ENCODE peak calls at places on chromosomes 12 and 14, in seven cellular contexts. One of them, this sample, is unnamed. For H3K27me3, the result is how much of the 10 kb centered on the place peaks cover.

GRCh38 chr12:111826316-111826715 is 15.7 kb upstream of the MAPKAPK5 start:
- DNase-seq in pancreas: no peak
- DNase-seq in cardiac muscle cell: no peak
- DNase-seq in right atrium auricular region: no peak
- DNase-seq in AG04450: no peak
- DNase-seq in body of pancreas: no peak
- DNase-seq in adrenal gland: no peak
- DNase-seq in this sample: no peak

GRCh38 chr14:54727929-54728328 is 161.0 kb downstream of the SAMD4A start:
- DNase-seq in pancreas: no peak
- DNase-seq in cardiac muscle cell: no peak
- DNase-seq in right atrium auricular region: no peak
- DNase-seq in AG04450: no peak
- DNase-seq in body of pancreas: no peak
- DNase-seq in adrenal gland: no peak
- DNase-seq in this sample: no peak

GRCh38 chr12:65200007-65200665 is 30.8 kb downstream of the LEMD3 start:
- DNase-seq in pancreas: no peak
- DNase-seq in cardiac muscle cell: peak
- DNase-seq in right atrium auricular region: no peak
- DNase-seq in AG04450: no peak
- DNase-seq in body of pancreas: no peak
- DNase-seq in adrenal gland: no peak
- DNase-seq in this sample: no peak

GRCh38 chr12:13234045-13234641 is 37.6 kb downstream of the EMP1 start:
- DNase-seq in pancreas: no peak
- DNase-seq in cardiac muscle cell: peak
- DNase-seq in right atrium auricular region: peak
- DNase-seq in AG04450: no peak
- DNase-seq in body of pancreas: peak
- DNase-seq in adrenal gland: peak
- DNase-seq in this sample: peak

GRCh38 chr12:20415013-20415412 is 46.7 kb downstream of the PDE3A start:
- DNase-seq in pancreas: no peak
- DNase-seq in cardiac muscle cell: peak
- DNase-seq in right atrium auricular region: no peak
- DNase-seq in AG04450: no peak
- DNase-seq in body of pancreas: peak
- DNase-seq in adrenal gland: no peak
- DNase-seq in this sample: peak

GRCh38 chr12:111942557-111942956 is 70.4 kb downstream of the TMEM116 start:
- DNase-seq in pancreas: no peak
- DNase-seq in cardiac muscle cell: peak
- DNase-seq in right atrium auricular region: no peak
- DNase-seq in AG04450: peak
- DNase-seq in body of pancreas: no peak
- DNase-seq in adrenal gland: peak
- DNase-seq in this sample: no peak

GRCh38 chr12:49188205-49188915 is 520 bp downstream of the TUBA1A start:
- DNase-seq in pancreas: peak
- DNase-seq in cardiac muscle cell: peak
- DNase-seq in right atrium auricular region: peak
- DNase-seq in AG04450: no peak
- DNase-seq in body of pancreas: peak
- DNase-seq in adrenal gland: peak
- DNase-seq in this sample: peak

GRCh38 chr12:112862570-112863137 is 44.1 kb upstream of the OAS1 start:
- DNase-seq in pancreas: no peak
- DNase-seq in cardiac muscle cell: no peak
- DNase-seq in right atrium auricular region: no peak
- DNase-seq in AG04450: no peak
- DNase-seq in body of pancreas: no peak
- DNase-seq in adrenal gland: no peak
- DNase-seq in this sample: no peak

GRCh38 chr12:78278706-78279105 is 448.0 kb downstream of the NAV3 start:
- DNase-seq in pancreas: no peak
- DNase-seq in cardiac muscle cell: no peak
- DNase-seq in right atrium auricular region: no peak
- DNase-seq in AG04450: no peak
- DNase-seq in body of pancreas: no peak
- DNase-seq in adrenal gland: no peak
- DNase-seq in this sample: no peak

GRCh38 chr12:13980548-13981295 is 680 bp downstream of the GRIN2B start:
- DNase-seq in pancreas: no peak
- DNase-seq in cardiac muscle cell: no peak
- DNase-seq in right atrium auricular region: no peak
- DNase-seq in AG04450: no peak
- DNase-seq in body of pancreas: peak
- DNase-seq in adrenal gland: no peak
- DNase-seq in this sample: peak

GRCh38 chr14:96393292-96393691 is 1.4 kb downstream of the AK7 start:
- DNase-seq in pancreas: no peak
- DNase-seq in cardiac muscle cell: no peak
- DNase-seq in right atrium auricular region: no peak
- DNase-seq in AG04450: no peak
- DNase-seq in body of pancreas: no peak
- DNase-seq in adrenal gland: no peak
- DNase-seq in this sample: no peak

GRCh38 chr14:96390965-96391292 is 999 bp upstream of the AK7 start:
- DNase-seq in pancreas: no peak
- DNase-seq in cardiac muscle cell: no peak
- DNase-seq in right atrium auricular region: no peak
- DNase-seq in AG04450: no peak
- DNase-seq in body of pancreas: no peak
- DNase-seq in adrenal gland: no peak
- DNase-seq in this sample: no peak

GRCh38 chr14:96398432-96398831 is 6.5 kb downstream of the AK7 start:
- DNase-seq in pancreas: no peak
- DNase-seq in cardiac muscle cell: no peak
- DNase-seq in right atrium auricular region: no peak
- DNase-seq in AG04450: no peak
- DNase-seq in body of pancreas: no peak
- DNase-seq in adrenal gland: no peak
- DNase-seq in this sample: no peak

GRCh38 chr14:96391293-96392118 is 422 bp upstream of the AK7 start:
- DNase-seq in pancreas: peak
- DNase-seq in cardiac muscle cell: peak
- DNase-seq in right atrium auricular region: peak
- DNase-seq in AG04450: peak
- DNase-seq in body of pancreas: peak
- DNase-seq in adrenal gland: peak
- DNase-seq in this sample: peak

GRCh38 chr14:96394047-96394815 is 2.3 kb downstream of the AK7 start:
- DNase-seq in pancreas: no peak
- DNase-seq in cardiac muscle cell: no peak
- DNase-seq in right atrium auricular region: no peak
- DNase-seq in AG04450: no peak
- DNase-seq in body of pancreas: no peak
- DNase-seq in adrenal gland: no peak
- DNase-seq in this sample: no peak
- H3K27me3 ChIP-seq in pancreas: under half
- H3K27me3 ChIP-seq in cardiac muscle cell: under half
- H3K27me3 ChIP-seq in right atrium auricular region: under half
- H3K27me3 ChIP-seq in AG04450: under half
- H3K27me3 ChIP-seq in body of pancreas: under half
- H3K27me3 ChIP-seq in adrenal gland: under half
- H3K27me3 ChIP-seq in this sample: under half

DNA sequence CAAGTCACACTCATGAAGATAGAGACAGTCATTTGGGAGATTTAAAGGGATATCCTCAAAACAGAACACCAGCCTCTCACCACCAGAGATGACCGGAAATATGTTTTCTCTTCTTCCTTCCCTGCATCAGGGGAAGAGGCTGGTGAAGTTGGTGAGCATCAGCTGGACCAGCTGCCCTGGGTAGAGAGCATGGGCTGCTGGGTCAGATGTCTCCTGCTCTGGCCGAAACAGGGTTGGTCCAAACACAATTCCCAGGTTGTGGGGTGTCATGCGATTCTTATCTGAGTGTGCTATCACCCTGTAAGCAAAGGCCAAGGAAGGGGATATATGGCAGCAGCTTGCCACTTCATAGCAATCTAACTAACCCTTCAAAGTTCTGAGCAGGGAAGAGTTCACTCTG is 7.3 kb downstream of the ARHGAP9 start:
- DNase-seq in pancreas: no peak
- DNase-seq in cardiac muscle cell: no peak
- DNase-seq in right atrium auricular region: no peak
- DNase-seq in AG04450: no peak
- DNase-seq in body of pancreas: no peak
- DNase-seq in adrenal gland: no peak
- DNase-seq in this sample: peak
- H3K27me3 ChIP-seq in pancreas: under half
- H3K27me3 ChIP-seq in cardiac muscle cell: half or more
- H3K27me3 ChIP-seq in right atrium auricular region: under half
- H3K27me3 ChIP-seq in AG04450: under half
- H3K27me3 ChIP-seq in body of pancreas: under half
- H3K27me3 ChIP-seq in adrenal gland: under half
- H3K27me3 ChIP-seq in this sample: under half

GRCh38 chr14:104115131-104115600 is 23.2 kb upstream of the KIF26A start:
- DNase-seq in pancreas: no peak
- DNase-seq in cardiac muscle cell: no peak
- DNase-seq in right atrium auricular region: no peak
- DNase-seq in AG04450: no peak
- DNase-seq in body of pancreas: peak
- DNase-seq in adrenal gland: no peak
- DNase-seq in this sample: peak
- H3K27me3 ChIP-seq in pancreas: under half
- H3K27me3 ChIP-seq in cardiac muscle cell: half or more
- H3K27me3 ChIP-seq in right atrium auricular region: under half
- H3K27me3 ChIP-seq in AG04450: under half
- H3K27me3 ChIP-seq in body of pancreas: under half
- H3K27me3 ChIP-seq in adrenal gland: under half
- H3K27me3 ChIP-seq in this sample: under half

GRCh38 chr14:103880986-103881926 is 33.9 kb upstream of the PPP1R13B start:
- DNase-seq in pancreas: peak
- DNase-seq in cardiac muscle cell: no peak
- DNase-seq in right atrium auricular region: no peak
- DNase-seq in AG04450: no peak
- DNase-seq in body of pancreas: peak
- DNase-seq in adrenal gland: peak
- DNase-seq in this sample: peak

GRCh38 chr14:103880334-103880985 is 33.1 kb upstream of the PPP1R13B start:
- DNase-seq in pancreas: peak
- DNase-seq in cardiac muscle cell: peak
- DNase-seq in right atrium auricular region: peak
- DNase-seq in AG04450: no peak
- DNase-seq in body of pancreas: peak
- DNase-seq in adrenal gland: peak
- DNase-seq in this sample: peak

GRCh38 chr14:103878180-103878579 is 30.8 kb upstream of the PPP1R13B start:
- DNase-seq in pancreas: no peak
- DNase-seq in cardiac muscle cell: no peak
- DNase-seq in right atrium auricular region: no peak
- DNase-seq in AG04450: no peak
- DNase-seq in body of pancreas: no peak
- DNase-seq in adrenal gland: no peak
- DNase-seq in this sample: no peak

GRCh38 chr14:103879570-103880333 is 32.4 kb upstream of the PPP1R13B start:
- DNase-seq in pancreas: peak
- DNase-seq in cardiac muscle cell: peak
- DNase-seq in right atrium auricular region: no peak
- DNase-seq in AG04450: no peak
- DNase-seq in body of pancreas: peak
- DNase-seq in adrenal gland: peak
- DNase-seq in this sample: peak

DNA sequence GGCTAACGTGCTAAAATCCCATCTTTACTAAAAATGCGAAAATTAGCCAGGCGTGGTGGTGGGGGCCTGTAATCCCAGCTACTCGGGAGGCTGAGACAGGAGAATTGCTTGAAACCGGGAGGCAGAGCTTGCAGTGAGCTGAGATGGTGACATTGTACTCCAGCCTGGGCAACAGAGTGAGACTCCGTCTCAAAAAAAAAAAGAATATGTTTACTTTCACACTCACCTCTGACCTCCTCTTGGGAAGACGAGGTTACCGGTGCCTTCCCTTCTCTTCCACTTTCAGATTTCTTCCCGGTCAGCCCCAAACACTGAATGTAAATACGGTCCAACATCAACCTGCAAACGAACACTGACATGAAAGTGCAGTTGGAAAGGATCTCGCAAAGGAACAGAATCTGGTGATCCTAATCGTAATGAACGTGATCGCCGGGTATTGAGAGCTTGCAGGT is 31.8 kb upstream of the PPP1R13B start:
- DNase-seq in pancreas: no peak
- DNase-seq in cardiac muscle cell: no peak
- DNase-seq in right atrium auricular region: no peak
- DNase-seq in AG04450: no peak
- DNase-seq in body of pancreas: no peak
- DNase-seq in adrenal gland: no peak
- DNase-seq in this sample: no peak
- H3K27me3 ChIP-seq in pancreas: under half
- H3K27me3 ChIP-seq in cardiac muscle cell: under half
- H3K27me3 ChIP-seq in right atrium auricular region: under half
- H3K27me3 ChIP-seq in AG04450: under half
- H3K27me3 ChIP-seq in body of pancreas: under half
- H3K27me3 ChIP-seq in adrenal gland: under half
- H3K27me3 ChIP-seq in this sample: under half

GRCh38 chr14:99907761-99908652 is 114.8 kb downstream of the EML1 start:
- DNase-seq in pancreas: no peak
- DNase-seq in cardiac muscle cell: no peak
- DNase-seq in right atrium auricular region: no peak
- DNase-seq in AG04450: no peak
- DNase-seq in body of pancreas: peak
- DNase-seq in adrenal gland: no peak
- DNase-seq in this sample: peak

GRCh38 chr14:99908653-99909250 is 115.5 kb downstream of the EML1 start:
- DNase-seq in pancreas: no peak
- DNase-seq in cardiac muscle cell: no peak
- DNase-seq in right atrium auricular region: no peak
- DNase-seq in AG04450: no peak
- DNase-seq in body of pancreas: no peak
- DNase-seq in adrenal gland: no peak
- DNase-seq in this sample: peak

GRCh38 chr14:99902925-99903324 is 109.7 kb downstream of the EML1 start:
- DNase-seq in pancreas: no peak
- DNase-seq in cardiac muscle cell: no peak
- DNase-seq in right atrium auricular region: no peak
- DNase-seq in AG04450: no peak
- DNase-seq in body of pancreas: no peak
- DNase-seq in adrenal gland: no peak
- DNase-seq in this sample: no peak

GRCh38 chr14:99905121-99905520 is 111.9 kb downstream of the EML1 start:
- DNase-seq in pancreas: no peak
- DNase-seq in cardiac muscle cell: no peak
- DNase-seq in right atrium auricular region: no peak
- DNase-seq in AG04450: no peak
- DNase-seq in body of pancreas: peak
- DNase-seq in adrenal gland: no peak
- DNase-seq in this sample: no peak

DNA sequence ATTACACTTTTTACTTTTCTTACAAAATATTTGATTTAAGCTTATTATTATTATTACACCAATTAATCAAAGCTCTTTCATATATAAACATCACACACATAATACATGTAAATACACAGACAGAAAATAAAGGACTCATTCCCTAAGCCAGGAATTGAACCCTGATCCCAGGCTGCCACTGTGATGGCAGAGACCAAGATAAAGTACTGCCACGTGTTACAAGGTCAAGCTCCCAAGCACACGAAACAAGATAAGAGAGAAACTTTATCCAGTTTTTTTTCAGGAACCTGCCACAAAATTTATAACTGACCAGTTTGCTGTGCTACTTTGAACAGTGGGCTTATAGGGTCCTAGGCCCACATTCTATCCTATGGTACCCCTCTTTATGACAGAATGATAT is 111.3 kb downstream of the EML1 start:
- DNase-seq in pancreas: no peak
- DNase-seq in cardiac muscle cell: no peak
- DNase-seq in right atrium auricular region: no peak
- DNase-seq in AG04450: no peak
- DNase-seq in body of pancreas: no peak
- DNase-seq in adrenal gland: no peak
- DNase-seq in this sample: no peak
- H3K27me3 ChIP-seq in pancreas: under half
- H3K27me3 ChIP-seq in cardiac muscle cell: under half
- H3K27me3 ChIP-seq in right atrium auricular region: under half
- H3K27me3 ChIP-seq in AG04450: under half
- H3K27me3 ChIP-seq in body of pancreas: under half
- H3K27me3 ChIP-seq in adrenal gland: under half
- H3K27me3 ChIP-seq in this sample: under half

This sample was measured in right cardiac atrium.